ENCODE peak calls at places on chromosome 9, in nine cellular contexts. L is nephron progenitor cell; M is ACHN; F is natural killer cell treated with Interleukin-12 subunit alpha and Interleukin-12 subunit beta and Interleukin-15 and Interleukin-18, amount 100 ng/mL, for 72 hours; Y is breast epithelium; Q is stimulated activated CD4-positive, alpha-beta T cell treated with anti-CD3 and anti-CD28 coated beads, Interleukin-12 subunit alpha, Interleukin-12 subunit beta, amount 100 ng/mL, for 48 hours; N is hippocampal formation; E is stimulated activated CD8-positive, alpha-beta memory T cell treated with anti-CD3 and anti-CD28 coated beads, Interleukin-4, amount 100 ng/mL, for 4 hours; T is NCI-H69. K is an unnamed sample.

GRCh38 chr9:1173211-1173610 is 123.1 kb downstream of the DMRT2 start:
- DNase-seq in L (no peak), Q (no peak), Y (no peak), F (no peak), E (no peak), M (no peak), N (no peak), T (no peak), K (peak; percentile 79)

GRCh38 chr9:127178646-127179632 is 56.5 kb upstream of the ANGPTL2 start:
- DNase-seq in Q (no peak), Y (peak; percentile 31), E (no peak), N (no peak), L (no peak), F (no peak), M (no peak), T (no peak), K (peak; percentile 49)

GRCh38 chr9:100229561-100229960 is 123.2 kb downstream of the TEX10 start:
- DNase-seq in T (no peak), M (no peak), L (no peak), Q (no peak), N (no peak), F (no peak), Y (no peak), E (no peak), K (no peak)

GRCh38 chr9:93223241-93224180 is 39.6 kb downstream of the WNK2 start:
- DNase-seq in Q (no peak), E (no peak), F (no peak), T (peak; percentile 88), L (no peak), Y (no peak), N (no peak), M (peak; percentile 2), K (peak; percentile 39)

GRCh38 chr9:108864446-108864845 is 2.4 kb downstream of the ACTL7A start:
- DNase-seq in N (no peak), M (no peak), L (no peak), T (no peak), E (no peak), Y (no peak), Q (no peak), F (no peak), K (no peak)

GRCh38 chr9:32590898-32591297 is 17.9 kb upstream of the NDUFB6 start:
- DNase-seq in L (no peak), M (no peak), Q (no peak), T (no peak), Y (no peak), F (no peak), E (no peak), N (no peak), K (no peak)

GRCh38 chr9:111959960-111960359 is 63.3 kb downstream of the UGCG start:
- DNase-seq in M (peak; percentile 73), L (no peak), E (no peak), N (no peak), T (no peak), Q (no peak), Y (no peak), F (no peak), K (no peak)

GRCh38 chr9:127895811-127896210 is 3.6 kb downstream of the ST6GALNAC6 start:
- DNase-seq in E (no peak), Q (no peak), F (peak; percentile 29), Y (no peak), M (no peak), N (no peak), T (no peak), L (no peak), K (no peak)

GRCh38 chr9:31394040-31394473 is 990.4 kb upstream of the ACO1 start:
- DNase-seq in F (no peak), E (no peak), L (no peak), N (no peak), M (no peak), T (peak; percentile 87), Q (no peak), Y (no peak), K (peak; percentile 34)

GRCh38 chr9:4615251-4615650 is 46.8 kb upstream of the PLPP6 start:
- DNase-seq in E (no peak), M (no peak), Q (no peak), N (no peak), F (no peak), T (no peak), Y (no peak), L (no peak), K (no peak)